ENCODE peak calls at places on chromosomes 1 and 21, in five cellular contexts. H is HepG2, Y is K562, C is spleen, G is SK-N-SH. A is an unnamed sample.

GRCh38 chr1:108503062-108503740 is 53.1 kb downstream of the NBPF6 start:
- DNase-seq in H (peak; percentile 24), Y (no peak), C (no peak), G (no peak), A (no peak)

GRCh38 chr1:67347688-67348472 is 40.2 kb downstream of the IL12RB2 start:
- DNase-seq in H (peak; percentile 24), Y (peak; percentile 66), C (no peak), G (peak; percentile 62), A (peak; percentile 28)

GRCh38 chr21:15141236-15141970 is 76.6 kb upstream of the NRIP1 start:
- DNase-seq in H (no peak), Y (no peak), C (no peak), G (no peak), A (no peak)

GRCh38 chr1:114346480-114347029 is 164.4 kb downstream of the TRIM33 start:
- DNase-seq in H (peak; percentile 80), Y (peak; percentile 95), C (peak; percentile 100), G (peak; percentile 92), A (peak; percentile 88)

GRCh38 chr1:36343651-36344394 is 20.4 kb upstream of the EVA1B start:
- DNase-seq in H (no peak), Y (no peak), C (peak; percentile 74), G (no peak), A (no peak)

GRCh38 chr1:40372658-40373322 is 737 bp upstream of the SMAP2 start:
- DNase-seq in H (no peak), Y (peak; percentile 33), C (no peak), G (no peak), A (no peak)

GRCh38 chr1:54371936-54372385 is 34.2 kb downstream of the SSBP3 start:
- DNase-seq in H (no peak), Y (no peak), C (no peak), G (no peak), A (peak; percentile 74)

GRCh38 chr1:33168556-33169289 is 13.1 kb downstream of the TRIM62 start:
- DNase-seq in H (no peak), Y (no peak), C (peak; percentile 39), G (no peak), A (no peak)

GRCh38 chr21:42671778-42672593 is 18.6 kb downstream of the PDE9A start:
- DNase-seq in H (peak; percentile 73), Y (no peak), C (no peak), G (no peak), A (no peak)

GRCh38 chr21:28521932-28522826 is 470.5 kb downstream of the LTN1 start:
- DNase-seq in H (no peak), Y (no peak), C (no peak), G (peak; percentile 11), A (no peak)

GRCh38 chr21:39788383-39788782 is 43.4 kb downstream of the IGSF5 start:
- DNase-seq in H (peak; percentile 71), Y (peak; percentile 75), C (peak; percentile 85), G (peak; percentile 75), A (no peak)

GRCh38 chr1:229582011-229582694 is 23.6 kb upstream of the ABCB10 start:
- DNase-seq in H (peak; percentile 50), Y (no peak), C (peak; percentile 74), G (no peak), A (peak; percentile 53)

GRCh38 chr1:21814241-21814918 is 2.3 kb downstream of the LDLRAD2 start:
- DNase-seq in H (no peak), Y (peak; percentile 60), C (peak; percentile 83), G (peak; percentile 94), A (peak; percentile 60)

GRCh38 chr1:220878223-220879081 is 791 bp upstream of the HLX start:
- DNase-seq in H (no peak), Y (no peak), C (peak; percentile 85), G (no peak), A (peak; percentile 93)

GRCh38 chr1:28136636-28137613 is 39.6 kb downstream of the PTAFR start:
- DNase-seq in H (no peak), Y (no peak), C (peak; percentile 33), G (no peak), A (no peak)

GRCh38 chr1:116990612-116991151 is 10.9 kb upstream of the CD101 start:
- DNase-seq in H (no peak), Y (no peak), C (no peak), G (no peak), A (peak; percentile 93)

GRCh38 chr1:42765832-42766722 is 751 bp downstream of the P3H1 start:
- DNase-seq in H (peak; percentile 76), Y (peak; percentile 63), C (no peak), G (peak; percentile 79), A (peak; percentile 37)

GRCh38 chr1:98644510-98644909 is 17.0 kb upstream of the SNX7 start:
- DNase-seq in H (no peak), Y (no peak), C (no peak), G (no peak), A (no peak)

DNA sequence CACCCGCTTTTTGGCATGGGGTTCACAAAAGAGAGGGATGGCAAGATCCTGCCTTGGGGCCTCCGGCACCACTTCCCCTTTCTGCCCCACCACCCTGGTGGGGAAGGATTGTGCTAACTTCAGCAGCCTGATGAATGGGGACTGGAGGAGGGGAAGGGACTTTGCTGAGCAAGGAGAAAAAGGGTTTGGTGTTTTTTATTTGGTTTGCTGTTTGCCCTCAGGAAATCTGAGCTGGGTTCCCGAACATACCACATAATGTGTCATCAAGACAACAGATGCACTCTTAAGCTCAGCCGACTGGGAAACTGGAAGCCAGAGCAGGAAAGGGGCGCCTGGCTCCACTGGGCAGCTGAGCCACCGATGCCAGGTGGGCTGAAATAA is 19.9 kb downstream of the OLFML2B start:
- DNase-seq in H (no peak), Y (no peak), C (no peak), G (no peak), A (peak; percentile 91)
- TF ChIP-seq POLR2AphosphoS5 in H (no peak), Y (no peak), C (peak; percentile 26), G (no peak), A (peak; percentile 15)

DNA sequence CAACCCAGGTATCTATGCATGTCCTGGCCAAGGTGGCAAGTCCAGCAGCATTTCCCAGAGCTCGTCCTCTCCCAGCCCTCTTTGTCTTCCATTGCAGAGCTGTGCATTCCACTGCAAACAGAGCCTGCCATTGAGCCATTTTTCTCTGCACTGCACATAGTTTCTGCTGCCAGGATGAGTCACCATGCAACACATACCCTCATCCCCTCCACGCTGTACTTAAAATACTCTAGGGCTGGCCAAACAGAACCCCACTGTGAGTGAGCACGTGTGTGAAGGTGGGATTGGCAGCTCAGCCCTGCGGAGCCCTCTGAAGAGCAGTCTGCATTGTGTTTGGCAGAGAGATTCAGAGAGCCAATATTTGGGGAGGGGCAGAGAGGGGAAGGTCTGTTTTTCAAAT is 3.9 kb upstream of the ATP1B1 start:
- DNase-seq in H (peak; percentile 89), Y (no peak), C (no peak), G (no peak), A (no peak)
- TF ChIP-seq POLR2AphosphoS5 in H (no peak), Y (no peak), C (no peak), G (peak; percentile 34), A (no peak)

GRCh38 chr1:214002472-214002871 is 14.7 kb downstream of the PROX1 start:
- DNase-seq in H (peak; percentile 78), Y (peak; percentile 34), C (no peak), G (no peak), A (no peak)
- TF ChIP-seq POLR2AphosphoS5 in H (peak; percentile 28), Y (no peak), C (no peak), G (no peak), A (no peak)

DNA sequence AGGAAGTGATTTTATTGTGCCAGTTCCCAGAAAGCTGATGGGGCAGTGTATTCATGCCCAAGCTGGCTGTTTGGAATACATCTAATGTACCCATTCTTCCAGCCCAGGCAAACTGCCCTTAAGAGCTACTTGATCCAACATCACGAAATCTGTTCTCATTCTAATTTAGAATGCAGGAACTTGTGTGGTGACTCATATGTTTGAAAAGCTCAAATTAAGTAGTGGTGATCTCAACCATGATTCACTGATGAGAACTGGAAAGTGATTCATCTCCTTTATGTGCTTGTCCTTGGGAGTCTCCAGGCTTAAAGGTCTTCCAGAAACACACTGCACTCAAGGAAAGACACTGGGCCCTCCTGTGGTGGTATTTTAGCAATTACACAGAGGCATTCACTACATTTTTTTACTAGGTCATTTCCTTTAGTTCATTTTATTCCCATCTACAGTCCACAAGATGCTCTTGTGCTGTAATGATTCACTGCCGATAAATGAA is 65.4 kb downstream of the RPE65 start:
- DNase-seq in H (peak; percentile 11), Y (no peak), C (no peak), G (no peak), A (no peak)
- TF ChIP-seq POLR2AphosphoS5 in H (no peak), Y (no peak), C (no peak), G (peak; percentile 90), A (no peak)

GRCh38 chr1:13616234-13616633 is 32.6 kb downstream of the PDPN start:
- DNase-seq in H (no peak), Y (no peak), C (no peak), G (no peak), A (no peak)

GRCh38 chr1:13619909-13620308 is 36.3 kb downstream of the PDPN start:
- DNase-seq in H (no peak), Y (no peak), C (no peak), G (no peak), A (no peak)

GRCh38 chr1:13618483-13618882 is 34.9 kb downstream of the PDPN start:
- DNase-seq in H (no peak), Y (no peak), C (no peak), G (no peak), A (no peak)

GRCh38 chr1:13617773-13618172 is 34.1 kb downstream of the PDPN start:
- DNase-seq in H (no peak), Y (no peak), C (no peak), G (no peak), A (no peak)

GRCh38 chr1:13617108-13617507 is 33.5 kb downstream of the PDPN start:
- DNase-seq in H (no peak), Y (no peak), C (no peak), G (no peak), A (no peak)
- TF ChIP-seq POLR2AphosphoS5 in H (no peak), Y (no peak), C (no peak), G (no peak), A (no peak)

GRCh38 chr1:109664671-109665070 is 3.2 kb upstream of the GSTM2 start:
- DNase-seq in H (no peak), Y (no peak), C (no peak), G (no peak), A (no peak)

GRCh38 chr1:109668123-109668800 is 405 bp downstream of the GSTM2 start:
- DNase-seq in H (no peak), Y (peak; percentile 5), C (no peak), G (no peak), A (no peak)

GRCh38 chr1:109669246-109669948 is 1.5 kb downstream of the GSTM2 start:
- DNase-seq in H (no peak), Y (peak; percentile 3), C (no peak), G (no peak), A (peak; percentile 71)

GRCh38 chr1:109671067-109671466 is 3.2 kb downstream of the GSTM2 start:
- DNase-seq in H (no peak), Y (no peak), C (no peak), G (no peak), A (no peak)

DNA sequence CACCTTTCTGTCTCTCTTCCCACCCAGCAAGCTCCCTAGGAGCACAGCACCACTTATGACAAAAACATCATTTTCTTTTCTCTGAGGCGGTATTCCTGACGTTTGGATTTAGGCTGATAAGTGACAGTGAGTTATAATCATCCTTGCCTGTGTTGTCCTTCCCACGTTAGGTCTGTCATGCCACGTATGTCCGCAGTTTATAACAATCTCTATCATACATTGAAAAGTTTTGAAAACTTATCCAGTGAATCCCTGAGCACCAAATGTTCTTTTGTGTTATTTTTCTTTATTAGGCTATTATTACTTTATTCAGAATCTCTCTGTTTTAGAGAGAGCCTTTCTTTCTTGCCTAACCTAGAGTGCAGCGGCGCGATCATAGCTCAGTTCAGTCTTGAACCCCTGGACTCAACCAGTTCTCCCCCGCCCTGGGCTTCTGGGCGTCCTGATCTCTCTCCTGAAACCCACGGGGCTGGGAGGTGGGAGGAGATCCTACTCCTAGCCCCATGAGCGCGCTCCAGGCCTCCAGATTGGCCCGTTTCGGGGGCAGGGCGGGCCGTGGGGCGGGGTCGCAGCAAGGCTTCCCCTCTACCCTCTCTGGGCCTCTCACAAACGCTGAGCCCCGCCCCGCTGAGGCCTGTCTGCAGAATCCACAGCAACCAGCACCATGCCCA is at the start of gene GSTM2:
- DNase-seq in H (peak; percentile 80), Y (peak; percentile 95), C (peak; percentile 95), G (peak; percentile 96), A (no peak)
- TF ChIP-seq POLR2AphosphoS5 in H (peak; percentile 20), Y (no peak), C (peak; percentile 75), G (no peak), A (no peak)